ENCODE peak calls at places on chromosomes 12 and 14, in eight cellular contexts. E, O, M, L, I, T, H and X are unnamed samples.

GRCh38 chr12:46439793-46440511 is 67.4 kb upstream of the SLC38A2 start:
- DNase-seq in H (peak; percentile 27), M (no peak), E (no peak), T (peak; percentile 9), O (no peak), L (peak; percentile 21), I (no peak), X (no peak)

GRCh38 chr12:115203661-115204060 is 519.7 kb upstream of the TBX3 start:
- DNase-seq in H (peak; percentile 77), T (no peak), E (no peak), M (no peak), O (no peak), I (no peak), L (no peak), X (no peak)

GRCh38 chr12:117294206-117294605 is 67.2 kb downstream of the NOS1 start:
- DNase-seq in L (no peak), O (no peak), H (no peak), M (no peak), E (no peak), I (no peak), T (no peak), X (no peak)

GRCh38 chr14:67704484-67705089 is 2.9 kb downstream of the RDH12 start:
- DNase-seq in O (peak; percentile 22), I (no peak), M (peak; percentile 59), T (no peak), H (peak; percentile 12), L (peak; percentile 73), E (peak; percentile 16), X (peak; percentile 69)

GRCh38 chr12:94089891-94090290 is 58.5 kb upstream of the PLXNC1 start:
- DNase-seq in O (no peak), I (no peak), L (no peak), E (no peak), T (no peak), H (peak; percentile 66), M (no peak), X (no peak)

GRCh38 chr14:100012478-100012925 is 52.7 kb upstream of the EVL start:
- DNase-seq in T (no peak), I (no peak), L (no peak), M (no peak), O (no peak), H (peak; percentile 86), E (no peak), X (no peak)

GRCh38 chr14:105974902-105975301 is 448.5 kb downstream of the TMEM121 start:
- DNase-seq in H (no peak), I (no peak), E (no peak), O (peak; percentile 85), T (no peak), M (peak; percentile 70), L (peak; percentile 12), X (no peak)

GRCh38 chr12:15919491-15919890 is 8.4 kb downstream of the DERA start:
- DNase-seq in I (no peak), M (no peak), H (no peak), T (no peak), L (no peak), E (no peak), O (no peak), X (no peak)

GRCh38 chr12:52381206-52381605 is 4.2 kb downstream of the KRT84 start:
- DNase-seq in I (no peak), M (no peak), O (no peak), E (no peak), T (peak; percentile 74), L (no peak), H (no peak), X (no peak)

GRCh38 chr12:52379536-52379935 is 5.9 kb downstream of the KRT84 start:
- DNase-seq in M (no peak), H (no peak), E (no peak), O (no peak), T (peak; percentile 31), I (no peak), L (no peak), X (no peak)

GRCh38 chr12:52378091-52378490 is 7.4 kb downstream of the KRT84 start:
- DNase-seq in H (no peak), E (no peak), T (peak; percentile 15), I (no peak), O (no peak), M (no peak), L (no peak), X (no peak)

GRCh38 chr12:52382854-52383253 is 2.6 kb downstream of the KRT84 start:
- DNase-seq in O (no peak), I (no peak), L (no peak), M (no peak), T (no peak), E (no peak), H (no peak), X (no peak)

DNA sequence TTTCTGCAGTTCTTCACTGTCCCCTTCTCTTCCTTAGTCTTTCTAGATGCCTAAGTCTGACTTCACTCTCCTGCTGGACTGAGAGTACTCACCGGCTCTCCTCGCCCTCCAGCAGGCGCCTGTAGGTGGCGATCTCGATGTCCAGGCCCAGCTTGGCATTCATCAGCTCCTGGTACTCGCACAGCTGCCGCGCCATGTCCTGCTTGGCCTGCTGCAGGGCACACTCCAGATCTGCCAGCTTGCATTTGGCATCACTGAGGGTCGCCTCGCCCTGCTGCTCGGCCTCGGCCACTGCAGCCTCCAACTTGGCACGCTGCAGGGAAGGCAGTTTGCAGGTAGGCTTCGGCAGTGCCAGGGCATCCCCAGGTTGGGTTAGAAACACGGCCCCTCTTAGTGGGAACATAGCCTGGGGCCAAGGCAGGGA is 5.2 kb downstream of the KRT84 start:
- DNase-seq in E (no peak), L (peak; percentile 66), M (no peak), O (no peak), T (peak; percentile 90), I (no peak), H (no peak), X (no peak)
- TF ChIP-seq CTCF in E (peak; percentile 13), L (peak; percentile 53), M (peak; percentile 22), O (no peak), T (peak; percentile 64), I (peak; percentile 17), H (peak; percentile 54), X (no peak)

GRCh38 chr12:108649126-108649525 is 15.4 kb upstream of the SELPLG start:
- DNase-seq in O (no peak), L (no peak), T (peak; percentile 85), E (no peak), H (peak; percentile 87), M (no peak), I (no peak), X (no peak)

GRCh38 chr12:108648371-108648770 is 14.7 kb upstream of the SELPLG start:
- DNase-seq in H (no peak), O (no peak), M (no peak), L (no peak), E (no peak), T (no peak), I (no peak), X (no peak)

GRCh38 chr12:108649668-108650067 is 16.0 kb upstream of the SELPLG start:
- DNase-seq in H (peak; percentile 97), E (no peak), O (no peak), I (no peak), T (peak; percentile 88), L (peak; percentile 24), M (no peak), X (no peak)

GRCh38 chr12:108647936-108648287 is 14.2 kb upstream of the SELPLG start:
- DNase-seq in L (no peak), T (no peak), E (no peak), H (no peak), I (no peak), O (no peak), M (no peak), X (no peak)

GRCh38 chr12:108650083-108650482 is 16.4 kb upstream of the SELPLG start:
- DNase-seq in E (no peak), I (no peak), M (no peak), H (no peak), L (no peak), O (no peak), T (no peak), X (no peak)
- H3K27ac ChIP-seq in E (no peak overlapping the region), I (no peak overlapping the region), M (no peak overlapping the region), H (peak overlapping the region; percentile 89), L (no peak overlapping the region), O (no peak overlapping the region), T (peak overlapping the region; percentile 83), X (peak overlapping the region; percentile 8)

GRCh38 chr14:102501751-102502315 is 7.7 kb downstream of the ANKRD9 start:
- DNase-seq in H (no peak), I (no peak), E (no peak), O (no peak), M (no peak), T (peak; percentile 73), L (no peak), X (no peak)
- TF ChIP-seq CTCF in H (no peak), I (no peak), E (no peak), O (no peak), M (no peak), T (no peak), L (peak; percentile 15), X (no peak)

DNA sequence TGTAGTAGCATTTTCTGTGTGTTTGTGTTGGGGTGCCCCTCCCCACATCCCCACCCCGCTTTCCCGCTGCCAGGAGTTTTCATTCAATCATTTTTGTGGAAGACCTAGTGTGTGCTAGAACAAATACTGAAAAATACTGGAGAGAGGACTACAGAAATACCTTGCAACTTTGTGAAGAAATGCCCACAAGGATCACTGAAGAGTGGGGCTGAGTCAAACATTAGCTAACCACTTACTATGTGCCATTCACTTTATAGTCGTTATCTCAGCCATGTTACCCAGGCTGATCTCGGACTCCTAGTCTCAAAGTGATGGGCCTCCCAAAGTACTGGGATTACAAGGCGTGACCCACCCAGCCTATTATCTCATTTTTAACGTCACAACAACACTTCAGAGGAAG is 559 bp upstream of the LMBR1L start:
- DNase-seq in T (peak; percentile 73), E (no peak), I (no peak), H (no peak), M (no peak), L (no peak), O (no peak), X (no peak)
- H3K27ac ChIP-seq in T (peak overlapping the region; percentile 59), E (peak overlapping the region; percentile 97), I (peak overlapping the region; percentile 91), H (peak overlapping the region; percentile 32), M (peak overlapping the region; percentile 94), L (peak overlapping the region; percentile 74), O (peak overlapping the region; percentile 97), X (peak overlapping the region; percentile 87)

DNA sequence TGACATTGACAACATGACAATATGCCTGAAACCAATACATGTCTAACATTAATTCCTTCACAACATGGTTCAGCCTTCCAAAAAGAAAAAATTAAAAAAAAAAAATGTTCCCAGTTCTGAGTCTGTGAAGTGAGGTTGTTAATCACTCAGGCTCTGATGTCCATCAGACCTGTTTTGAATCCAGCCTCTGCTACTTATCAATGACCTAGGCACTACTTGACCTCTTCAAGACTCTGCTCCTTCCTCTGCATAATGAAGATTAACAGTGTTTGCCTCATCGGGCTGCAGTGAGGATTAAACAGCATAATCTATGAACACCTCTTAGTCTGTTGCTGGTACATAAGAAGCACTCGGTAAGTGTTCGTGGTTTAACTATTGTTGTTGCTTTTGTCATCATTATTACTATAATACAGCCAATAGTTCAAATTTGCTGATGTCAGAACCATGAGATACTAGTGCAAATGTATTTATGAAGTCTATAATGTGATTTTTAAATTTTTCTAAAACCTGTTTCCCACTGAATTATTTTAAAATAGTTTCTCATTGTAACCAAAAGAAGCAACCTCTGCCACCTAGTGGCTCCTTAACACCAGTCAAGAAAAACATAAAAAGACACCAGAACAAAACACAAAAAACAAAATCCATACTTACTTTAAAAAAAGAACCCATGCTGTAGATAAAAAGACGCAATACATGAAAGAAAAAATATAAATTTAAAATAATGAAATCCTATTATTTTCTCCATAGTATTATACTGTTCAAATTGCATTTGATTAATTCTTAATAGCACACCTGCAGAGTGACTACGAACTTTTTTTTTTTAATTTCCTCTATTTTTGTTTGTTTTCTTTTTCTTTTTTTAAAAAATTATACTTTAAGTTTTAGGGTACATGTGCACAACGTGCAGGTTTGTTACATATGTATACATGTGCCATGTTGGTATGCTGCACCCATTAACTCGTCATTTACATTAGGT is 20.3 kb upstream of the TMX1 start:
- DNase-seq in L (peak; percentile 50), M (no peak), T (no peak), H (peak; percentile 16), I (no peak), O (no peak), E (no peak), X (peak; percentile 26)
- TF ChIP-seq CTCF in L (peak; percentile 83), M (peak; percentile 45), T (peak; percentile 68), H (peak; percentile 56), I (peak; percentile 64), O (no peak), E (peak; percentile 28), X (peak; percentile 77)